ENCODE peak calls at places on chromosome 1, in four cellular contexts. N, S, A and C are unnamed samples.

GRCh38 chr1:213061263-213061662 is 10.2 kb downstream of the RPS6KC1 start:
- DNase-seq in A (no peak), N (no peak), S (no peak), C (no peak)

GRCh38 chr1:7385471-7386225 is 385.4 kb upstream of the VAMP3 start:
- DNase-seq in N (no peak), S (no peak), A (no peak), C (no peak)

GRCh38 chr1:153246825-153247224 is 12.7 kb upstream of the LORICRIN start:
- DNase-seq in S (no peak), N (no peak), A (no peak), C (no peak)

GRCh38 chr1:151994956-151995355 is 1.3 kb upstream of the S100A10 start:
- DNase-seq in S (no peak), N (peak), A (no peak), C (no peak)

GRCh38 chr1:228373004-228373680 is 33.5 kb downstream of the TRIM11 start:
- DNase-seq in S (peak), N (no peak), A (no peak), C (no peak)

GRCh38 chr1:16717174-16718108 is 22.9 kb upstream of the RNU1-4 start:
- DNase-seq in N (no peak), S (peak), A (no peak), C (no peak)

GRCh38 chr1:75243124-75243523 is 108.9 kb downstream of the LHX8 start:
- DNase-seq in S (no peak), N (no peak), A (no peak), C (no peak)

GRCh38 chr1:155167166-155168104 is 5.7 kb downstream of the KRTCAP2 start:
- DNase-seq in N (peak), A (peak), S (peak), C (peak)

GRCh38 chr1:192147221-192147620 is 11.0 kb upstream of the RGS18 start:
- DNase-seq in A (no peak), N (no peak), S (no peak), C (no peak)

GRCh38 chr1:38152351-38153082 is 105.9 kb upstream of the POU3F1 start:
- DNase-seq in N (peak), A (no peak), S (no peak), C (no peak)

GRCh38 chr1:231091853-231092301 is 51.8 kb upstream of the FAM89A start:
- DNase-seq in N (no peak), A (no peak), S (peak), C (no peak)

GRCh38 chr1:113868387-113869083 is 3.0 kb downstream of the PTPN22 start:
- DNase-seq in A (no peak), N (peak), S (no peak), C (no peak)

GRCh38 chr1:15158506-15159165 is 5.1 kb downstream of the TMEM51 start:
- DNase-seq in A (no peak), S (no peak), N (peak), C (no peak)

GRCh38 chr1:112209493-112209892 is 186.5 kb upstream of the CTTNBP2NL start:
- DNase-seq in S (no peak), N (peak), A (no peak), C (no peak)

GRCh38 chr1:227935826-227936225 is 11.9 kb downstream of the WNT9A start:
- DNase-seq in N (no peak), A (no peak), S (no peak), C (no peak)

GRCh38 chr1:79371802-79372201 is 365.3 kb upstream of the ADGRL4 start:
- DNase-seq in S (no peak), N (no peak), A (no peak), C (no peak)

GRCh38 chr1:207815913-207816312 is 64.1 kb downstream of the CD46 start:
- DNase-seq in N (no peak), S (no peak), A (no peak), C (no peak)

GRCh38 chr1:28756846-28757245 is 20.1 kb downstream of the YTHDF2 start:
- DNase-seq in N (no peak), A (peak), S (no peak), C (no peak)

GRCh38 chr1:193516755-193517388 is 330.5 kb upstream of the B3GALT2 start:
- DNase-seq in N (no peak), S (no peak), A (no peak), C (no peak)

GRCh38 chr1:117671781-117672501 is 66.1 kb downstream of the TENT5C start:
- DNase-seq in N (no peak), S (peak), A (no peak), C (no peak)

GRCh38 chr1:192811594-192812239 is 2.9 kb downstream of the RGS2 start:
- DNase-seq in A (no peak), S (no peak), N (no peak), C (no peak)

GRCh38 chr1:53548031-53548491 is 88.9 kb downstream of the DMRTB1 start:
- DNase-seq in S (peak), N (no peak), A (no peak), C (no peak)

GRCh38 chr1:179808503-179808902 is 65.4 kb downstream of the FAM163A start:
- DNase-seq in A (no peak), N (no peak), S (no peak), C (no peak)

GRCh38 chr1:37255111-37255795 is 219.1 kb upstream of the ZC3H12A start:
- DNase-seq in S (peak), A (peak), N (peak), C (no peak)

GRCh38 chr1:246491551-246492053 is 15.5 kb downstream of the SMYD3 start:
- DNase-seq in N (no peak), A (no peak), S (no peak), C (no peak)

GRCh38 chr1:173210273-173210672 is 3.1 kb upstream of the TNFSF4 start:
- DNase-seq in A (no peak), N (no peak), S (no peak), C (no peak)

GRCh38 chr1:75317976-75318375 is 183.8 kb downstream of the LHX8 start:
- DNase-seq in S (no peak), A (no peak), N (no peak), C (no peak)

GRCh38 chr1:15046487-15047165 is 106.9 kb upstream of the TMEM51 start:
- DNase-seq in S (peak), A (peak), N (peak), C (peak)

GRCh38 chr1:208251015-208251414 is 6.8 kb upstream of the PLXNA2 start:
- DNase-seq in N (no peak), A (no peak), S (no peak), C (no peak)

GRCh38 chr1:163842546-163842945 is 520.8 kb downstream of the NUF2 start:
- DNase-seq in A (no peak), S (no peak), N (no peak), C (no peak)